ENCODE peak calls at places on chromosomes 1 and 21, in six cellular contexts. T, A, Y, C, V and P are unnamed samples.
A peak's percentile ranks its signal among the peaks of the same experiment; 100 is the strongest.

GRCh38 chr1:222911866-222912265 is 97.0 kb downstream of the DISP1 start:
- DNase-seq in T (no peak), C (no peak), V (no peak), Y (no peak), A (no peak), P (no peak)

GRCh38 chr21:35324372-35325220 is 275.5 kb upstream of the RUNX1 start:
- DNase-seq in C (peak; percentile 39), V (no peak), T (no peak), A (no peak), Y (peak; percentile 64), P (peak; percentile 63)

GRCh38 chr1:180966744-180967536 is 54.2 kb downstream of the KIAA1614 start:
- DNase-seq in T (no peak), C (no peak), V (no peak), A (no peak), Y (no peak), P (no peak)

GRCh38 chr1:220915117-220915440 is 35.8 kb downstream of the HLX start:
- DNase-seq in V (no peak), C (no peak), A (no peak), Y (no peak), T (no peak), P (no peak)

GRCh38 chr1:165080253-165080896 is 276.1 kb downstream of the LMX1A start:
- DNase-seq in V (no peak), Y (no peak), T (no peak), C (no peak), A (no peak), P (no peak)

GRCh38 chr1:50332941-50333594 is 90.2 kb downstream of the DMRTA2 start:
- DNase-seq in Y (peak; percentile 69), A (no peak), C (peak; percentile 83), V (peak; percentile 56), T (peak; percentile 45), P (peak; percentile 74)

GRCh38 chr1:243718893-243719292 is 131.2 kb downstream of the AKT3 start:
- DNase-seq in Y (no peak), V (no peak), T (no peak), A (no peak), C (peak; percentile 86), P (no peak)

GRCh38 chr1:228697209-228698016 is 37.9 kb upstream of the RHOU start:
- DNase-seq in Y (peak; percentile 85), T (peak; percentile 49), A (peak; percentile 85), V (peak; percentile 69), C (no peak), P (peak; percentile 85)

GRCh38 chr1:84619383-84620093 is 45.3 kb upstream of the CTBS start:
- DNase-seq in T (no peak), Y (no peak), C (peak; percentile 65), V (peak; percentile 32), A (no peak), P (no peak)

GRCh38 chr1:16175610-16176553 is 20.0 kb upstream of the EPHA2 start:
- DNase-seq in C (no peak), T (peak; percentile 83), V (peak; percentile 93), A (peak; percentile 93), Y (peak; percentile 94), P (peak; percentile 91)

GRCh38 chr1:56576880-56577858 is 2.2 kb downstream of the PLPP3 start:
- DNase-seq in A (no peak), C (peak; percentile 66), T (no peak), Y (no peak), V (no peak), P (no peak)

GRCh38 chr1:192005976-192006375 is 152.3 kb upstream of the RGS18 start:
- DNase-seq in Y (no peak), C (no peak), T (no peak), A (no peak), V (no peak), P (no peak)

GRCh38 chr1:213123532-213123931 is 72.5 kb downstream of the RPS6KC1 start:
- DNase-seq in A (no peak), C (no peak), Y (no peak), T (no peak), V (no peak), P (no peak)

GRCh38 chr1:114009393-114009792 is 30.1 kb downstream of the OLFML3 start:
- DNase-seq in T (no peak), C (no peak), Y (no peak), V (no peak), A (no peak), P (no peak)

GRCh38 chr1:41758490-41758889 is 160.2 kb downstream of the HIVEP3 start:
- DNase-seq in A (no peak), C (no peak), V (no peak), T (no peak), Y (no peak), P (no peak)

GRCh38 chr1:25756210-25756609 is 43.8 kb upstream of the SELENON start:
- DNase-seq in C (no peak), V (no peak), Y (no peak), T (no peak), A (no peak), P (no peak)

GRCh38 chr1:245156736-245157505 is 2.1 kb downstream of the KIF26B start:
- DNase-seq in Y (no peak), T (no peak), V (peak; percentile 21), A (no peak), C (peak; percentile 75), P (no peak)

GRCh38 chr1:5748286-5749225 is 243.7 kb downstream of the NPHP4 start:
- DNase-seq in Y (no peak), A (no peak), T (no peak), V (no peak), C (no peak), P (no peak)

GRCh38 chr1:26814893-26815292 is 11.6 kb upstream of the ZDHHC18 start:
- DNase-seq in V (no peak), A (no peak), C (no peak), T (no peak), Y (no peak), P (no peak)

GRCh38 chr1:217907504-217907903 is 276.4 kb downstream of the SPATA17 start:
- DNase-seq in Y (no peak), C (peak; percentile 29), A (no peak), T (no peak), V (no peak), P (no peak)

GRCh38 chr1:93758842-93759515 is 77.3 kb upstream of the BCAR3 start:
- DNase-seq in Y (peak; percentile 45), A (no peak), C (no peak), T (peak; percentile 48), V (peak; percentile 33), P (peak; percentile 24)

GRCh38 chr1:3105167-3105863 is 36.3 kb downstream of the PRDM16 start:
- DNase-seq in Y (no peak), A (no peak), V (no peak), C (peak; percentile 92), T (no peak), P (no peak)

GRCh38 chr1:3107201-3107600 is 38.2 kb downstream of the PRDM16 start:
- DNase-seq in T (no peak), A (no peak), Y (no peak), V (no peak), C (no peak), P (no peak)

GRCh38 chr1:3106216-3106615 is 37.2 kb downstream of the PRDM16 start:
- DNase-seq in A (no peak), C (no peak), T (no peak), Y (no peak), V (no peak), P (no peak)

GRCh38 chr1:3101127-3101939 is 32.3 kb downstream of the PRDM16 start:
- DNase-seq in V (no peak), C (peak; percentile 14), T (no peak), A (no peak), Y (no peak), P (no peak)

DNA sequence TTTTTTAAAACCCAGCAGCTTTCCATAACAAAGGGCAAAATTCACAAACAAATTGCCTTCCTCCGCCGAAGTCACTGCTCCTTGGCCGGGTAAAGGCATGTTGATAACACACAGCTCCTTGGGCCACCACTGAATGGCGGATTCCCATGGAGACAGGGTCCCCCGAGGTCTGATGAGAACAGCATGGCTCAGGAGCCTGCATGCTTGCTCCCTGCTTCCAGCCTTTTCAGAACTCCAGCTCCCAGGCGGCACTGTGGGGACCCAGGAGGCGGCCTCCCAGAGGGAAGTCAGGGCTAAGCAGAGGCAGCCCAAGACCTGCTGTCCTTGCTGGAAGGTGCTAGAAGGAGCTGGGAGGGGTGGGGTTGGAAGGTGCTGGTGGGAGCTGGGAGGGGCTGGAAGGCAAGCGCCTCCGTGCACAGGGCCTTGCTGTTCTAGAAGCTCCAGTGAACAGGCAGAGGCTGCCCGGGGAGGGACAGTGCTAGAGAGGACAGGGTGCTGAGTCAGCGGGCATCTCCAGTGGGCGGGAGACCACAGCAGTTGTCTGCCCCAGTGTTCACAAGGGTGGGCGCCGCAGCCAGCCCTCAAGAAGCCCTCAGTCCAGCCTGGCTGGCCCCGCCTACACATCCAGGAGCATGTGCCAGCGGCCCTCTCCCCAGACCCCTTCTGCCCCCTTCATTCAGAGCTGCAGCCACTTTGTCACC is 35.1 kb downstream of the PRDM16 start:
- DNase-seq in V (no peak), C (no peak), A (no peak), T (no peak), Y (no peak), P (no peak)
- H3K27ac ChIP-seq in V (no peak overlapping the region), C (no peak overlapping the region), A (no peak overlapping the region), T (no peak overlapping the region), Y (no peak overlapping the region), P (no peak overlapping the region)

GRCh38 chr1:183801649-183802048 is 3.3 kb upstream of the RGL1 start:
- DNase-seq in T (no peak), V (no peak), Y (no peak), C (no peak), A (no peak), P (no peak)
- H3K4me1 ChIP-seq in T (peaks cover 3% of the 10 kb centered on the region), V (peaks cover 4% of the 10 kb centered on the region), Y (peaks cover 3% of the 10 kb centered on the region), C (peaks cover 3% of the 10 kb centered on the region), A (peaks cover 12% of the 10 kb centered on the region), P (no peaks in the 10 kb centered on the region)

GRCh38 chr1:204450461-204451257 is 39.0 kb upstream of the PPP1R15B start:
- DNase-seq in Y (no peak), A (no peak), V (no peak), T (no peak), C (peak; percentile 79), P (peak; percentile 89)
- H3K4me3 ChIP-seq in Y (no peak overlapping the region), A (no peak overlapping the region), V (no peak overlapping the region), T (no peak overlapping the region), C (no peak overlapping the region), P (peak overlapping the region; percentile 53)

GRCh38 chr1:2112280-2112701 is 62.1 kb downstream of the PRKCZ start:
- DNase-seq in Y (no peak), C (no peak), T (no peak), A (no peak), V (no peak), P (no peak)
- H3K27ac ChIP-seq in Y (no peak overlapping the region), C (no peak overlapping the region), T (no peak overlapping the region), A (no peak overlapping the region), V (no peak overlapping the region), P (no peak overlapping the region)